ENCODE peak calls at places on chromosomes 11 and 22, in four cellular contexts. H, I, Q and F are unnamed samples.
A peak's percentile ranks its signal among the peaks of the same experiment; 100 is the strongest.

GRCh38 chr11:86632499-86633269 is 39.7 kb downstream of the ME3 start:
- DNase-seq in H (peak; percentile 41), I (peak; percentile 12), Q (peak; percentile 81), F (no peak)

GRCh38 chr22:22745225-22746060 is 101.0 kb downstream of the GGTLC2 start:
- DNase-seq in H (no peak), I (peak; percentile 54), Q (peak; percentile 70), F (no peak)

GRCh38 chr11:46133119-46133518 is 11.9 kb upstream of the PHF21A start:
- DNase-seq in H (no peak), I (no peak), Q (no peak), F (no peak)

GRCh38 chr22:27416553-27417427 is 384.8 kb downstream of the MN1 start:
- DNase-seq in H (peak; percentile 25), I (no peak), Q (peak; percentile 97), F (no peak)

GRCh38 chr22:41816871-41817270 is 16.0 kb upstream of the SREBF2 start:
- DNase-seq in H (no peak), I (no peak), Q (no peak), F (no peak)

GRCh38 chr11:67582026-67582425 is 1.6 kb upstream of the GSTP1 start:
- DNase-seq in H (no peak), I (no peak), Q (no peak), F (no peak)

GRCh38 chr11:109309153-109309552 is 112.8 kb upstream of the C11orf87 start:
- DNase-seq in H (no peak), I (no peak), Q (peak; percentile 8), F (no peak)

GRCh38 chr22:49483281-49483905 is 344.3 kb downstream of the BRD1 start:
- DNase-seq in H (no peak), I (no peak), Q (no peak), F (no peak)

GRCh38 chr11:48879256-48879655 is 104.4 kb downstream of the TRIM51G start:
- DNase-seq in H (no peak), I (no peak), Q (no peak), F (no peak)

GRCh38 chr11:57376095-57376812 is 4.7 kb downstream of the PRG3 start:
- DNase-seq in H (no peak), I (no peak), Q (no peak), F (no peak)

GRCh38 chr22:32544953-32545558 is 70.4 kb downstream of the FBXO7 start:
- DNase-seq in H (no peak), I (no peak), Q (no peak), F (no peak)

DNA sequence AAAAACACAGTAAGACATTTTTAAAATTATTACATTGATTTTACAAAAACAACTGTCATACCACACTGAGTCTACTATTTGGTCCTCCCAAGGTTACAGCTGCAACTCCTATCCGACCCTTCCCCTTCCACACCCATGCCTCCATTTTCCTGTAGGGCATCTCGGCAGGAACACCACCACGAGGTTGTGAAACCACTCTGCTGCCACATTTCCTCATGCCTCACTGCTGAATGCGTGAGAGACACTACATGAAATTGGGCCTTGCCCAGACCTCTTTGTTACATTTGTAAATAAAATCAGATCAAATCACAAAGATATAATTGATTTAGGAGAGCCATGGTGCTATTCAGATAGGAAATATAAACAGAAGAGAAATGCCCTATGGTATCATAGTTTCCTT is 2.0 kb downstream of the ARHGAP32 start:
- DNase-seq in H (no peak), I (no peak), Q (no peak), F (no peak)
- H3K27ac ChIP-seq in H (no peak overlapping the region), I (no peak overlapping the region), Q (no peak overlapping the region), F (no peak overlapping the region)

GRCh38 chr22:30220338-30221009 is 26.1 kb downstream of the LIF start:
- DNase-seq in H (no peak), I (no peak), Q (no peak), F (no peak)

GRCh38 chr22:30223303-30223702 is 23.3 kb downstream of the LIF start:
- DNase-seq in H (no peak), I (no peak), Q (peak; percentile 34), F (no peak)

GRCh38 chr22:30222321-30222720 is 24.2 kb downstream of the LIF start:
- DNase-seq in H (no peak), I (no peak), Q (no peak), F (no peak)

GRCh38 chr22:30219668-30220278 is 26.8 kb downstream of the LIF start:
- DNase-seq in H (no peak), I (no peak), Q (no peak), F (no peak)

DNA sequence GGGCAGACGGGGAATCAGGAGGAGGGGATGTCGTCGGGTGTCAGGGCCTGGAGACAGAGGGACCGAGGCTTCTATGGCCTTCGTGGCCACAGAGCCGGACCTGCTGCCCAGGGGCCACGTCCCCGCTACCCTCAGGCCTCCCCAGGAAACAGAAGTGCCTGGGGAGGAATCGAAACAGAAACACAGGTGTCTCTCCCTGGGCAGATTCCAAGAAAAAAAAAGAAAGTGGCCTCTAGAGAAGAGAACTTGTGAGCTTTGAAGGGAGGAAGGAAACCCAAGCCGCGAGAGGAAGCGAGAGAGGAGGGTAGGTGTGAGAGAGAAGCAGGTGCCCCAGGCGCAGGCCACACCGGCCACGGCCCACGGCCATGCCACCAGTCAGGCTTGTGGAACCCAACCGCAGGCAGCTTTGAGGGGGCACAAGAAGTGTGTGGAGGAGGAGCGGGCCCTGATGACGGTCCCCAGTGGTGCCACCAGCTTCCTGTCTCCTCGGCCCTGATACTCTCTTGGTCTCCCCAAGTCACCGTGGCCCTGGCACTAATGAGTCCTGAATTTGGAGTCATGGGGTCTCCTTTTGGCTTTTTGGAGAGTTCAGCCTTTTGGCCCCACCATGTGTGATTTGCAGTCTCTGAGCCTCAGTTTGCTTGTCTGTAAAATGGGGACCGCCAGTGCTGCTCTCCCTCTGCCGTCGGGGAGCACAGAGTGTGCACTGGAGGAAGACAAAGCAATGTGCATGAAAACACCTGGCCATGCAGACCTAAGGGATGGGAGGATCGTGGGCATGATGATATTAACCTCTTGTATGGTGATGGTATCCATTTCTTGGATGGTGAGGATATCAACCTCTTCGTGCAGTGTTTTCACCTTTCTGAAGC is 25.2 kb downstream of the LIF start:
- DNase-seq in H (no peak), I (peak; percentile 61), Q (no peak), F (no peak)
- H3K27ac ChIP-seq in H (no peak overlapping the region), I (no peak overlapping the region), Q (no peak overlapping the region), F (no peak overlapping the region)

GRCh38 chr11:71102251-71102995 is 150.0 kb downstream of the SHANK2 start:
- DNase-seq in H (no peak), I (no peak), Q (no peak), F (no peak)
- H3K27ac ChIP-seq in H (no peak overlapping the region), I (no peak overlapping the region), Q (no peak overlapping the region), F (no peak overlapping the region)

DNA sequence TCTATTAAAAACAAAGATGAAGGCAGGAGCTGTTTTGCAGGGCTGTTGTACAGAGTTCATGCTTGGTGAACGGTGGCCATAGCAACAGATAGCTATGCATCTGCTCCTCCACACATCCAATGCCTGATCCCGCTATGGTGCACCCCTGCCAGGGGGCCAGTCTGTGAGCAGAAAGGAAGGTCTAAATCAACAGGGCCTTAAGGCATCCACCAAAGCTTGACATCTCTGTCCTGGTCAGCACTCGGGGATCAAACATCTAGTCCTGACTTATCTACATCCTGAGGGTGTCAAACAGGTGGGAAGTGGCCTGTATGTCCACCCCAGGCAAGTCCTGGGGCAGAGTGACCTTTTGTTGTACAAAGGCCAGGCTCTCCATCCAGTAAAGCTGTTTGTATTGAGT is 36.3 kb downstream of the DKK3 start:
- DNase-seq in H (no peak), I (no peak), Q (no peak), F (no peak)
- H3K27ac ChIP-seq in H (peak overlapping the region; percentile 83), I (no peak overlapping the region), Q (no peak overlapping the region), F (peak overlapping the region; percentile 48)

DNA sequence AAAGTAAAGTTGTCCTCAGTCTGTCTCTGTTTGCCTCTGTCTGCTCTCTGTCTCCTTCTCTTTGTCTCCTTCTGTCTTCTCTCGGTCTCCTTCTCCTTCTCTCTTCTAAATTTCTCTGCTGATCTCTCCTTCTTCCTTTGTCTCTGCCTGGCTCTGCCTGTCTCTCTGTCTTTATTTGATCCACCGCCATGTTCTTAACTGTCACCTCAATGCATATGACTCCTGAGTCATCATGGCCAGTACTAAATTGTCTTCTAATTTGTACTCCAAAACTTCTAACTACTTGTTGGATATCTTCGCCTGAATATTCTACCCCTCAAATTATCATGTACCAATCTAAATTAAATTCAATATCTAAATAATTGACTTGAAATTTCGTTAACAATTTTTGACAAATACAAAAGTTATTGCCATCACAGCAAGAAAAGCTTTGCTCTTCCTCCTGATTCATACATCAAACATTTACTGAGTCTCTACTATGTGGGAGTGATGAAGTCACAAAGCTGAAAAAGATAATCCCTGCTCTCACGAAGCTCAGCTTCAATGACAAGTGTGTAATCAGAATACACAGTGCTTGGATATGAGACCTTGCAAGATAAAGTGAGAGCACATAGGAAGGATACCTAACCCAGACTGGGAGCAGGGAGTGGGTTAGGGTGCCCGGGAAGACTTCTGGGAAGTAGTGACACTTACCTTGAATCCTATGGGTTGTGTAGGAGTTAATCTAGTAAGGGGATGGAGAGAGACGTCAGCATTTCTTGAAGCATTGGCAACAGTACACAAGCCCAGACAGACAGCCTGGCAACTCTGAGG is 193.0 kb downstream of the MAML2 start:
- DNase-seq in H (no peak), I (no peak), Q (no peak), F (no peak)
- H3K27ac ChIP-seq in H (no peak overlapping the region), I (no peak overlapping the region), Q (no peak overlapping the region), F (no peak overlapping the region)

GRCh38 chr22:44741929-44742328 is 10.4 kb upstream of the ARHGAP8 start:
- DNase-seq in H (no peak), I (no peak), Q (no peak), F (no peak)

GRCh38 chr22:44743247-44743646 is 9.1 kb upstream of the ARHGAP8 start:
- DNase-seq in H (no peak), I (no peak), Q (no peak), F (no peak)

GRCh38 chr22:44746836-44747519 is 5.4 kb upstream of the ARHGAP8 start:
- DNase-seq in H (no peak), I (no peak), Q (no peak), F (no peak)

GRCh38 chr22:44746061-44746789 is 6.2 kb upstream of the ARHGAP8 start:
- DNase-seq in H (no peak), I (no peak), Q (no peak), F (no peak)

GRCh38 chr22:44743804-44744211 is 8.6 kb upstream of the ARHGAP8 start:
- DNase-seq in H (no peak), I (no peak), Q (no peak), F (no peak)
- H3K27ac ChIP-seq in H (no peak overlapping the region), I (no peak overlapping the region), Q (no peak overlapping the region), F (no peak overlapping the region)

GRCh38 chr22:37884420-37884819 is 21.7 kb upstream of the MICALL1 start:
- DNase-seq in H (no peak), I (no peak), Q (no peak), F (no peak)
- H3K27ac ChIP-seq in H (peak overlapping the region; percentile 43), I (no peak overlapping the region), Q (no peak overlapping the region), F (no peak overlapping the region)

GRCh38 chr11:83784419-83784818 is 498.3 kb upstream of the CCDC90B start:
- DNase-seq in H (no peak), I (no peak), Q (no peak), F (no peak)
- H3K27ac ChIP-seq in H (no peak overlapping the region), I (no peak overlapping the region), Q (no peak overlapping the region), F (no peak overlapping the region)

GRCh38 chr11:1529774-1530173 is 42.3 kb downstream of the DUSP8 start:
- DNase-seq in H (no peak), I (no peak), Q (no peak), F (no peak)

GRCh38 chr11:1531418-1531817 is 40.7 kb downstream of the DUSP8 start:
- DNase-seq in H (no peak), I (no peak), Q (no peak), F (no peak)

GRCh38 chr11:1529286-1529685 is 42.7 kb upstream of the MOB2 start:
- DNase-seq in H (no peak), I (no peak), Q (no peak), F (no peak)

GRCh38 chr11:1531961-1532586 is 40.0 kb downstream of the DUSP8 start:
- DNase-seq in H (peak; percentile 52), I (no peak), Q (no peak), F (peak; percentile 39)

GRCh38 chr11:1530686-1531256 is 41.3 kb downstream of the DUSP8 start:
- DNase-seq in H (no peak), I (no peak), Q (no peak), F (no peak)
- H3K27ac ChIP-seq in H (peak overlapping the region; percentile 76), I (no peak overlapping the region), Q (no peak overlapping the region), F (no peak overlapping the region)